ENCODE peak calls at places on chromosomes 12 and 14, in seven cellular contexts. D, T, K, W, L, Y and V are unnamed samples.

GRCh38 chr14:63050694-63051093 is 5.4 kb upstream of the KCNH5 start:
- DNase-seq in T (no peak), L (no peak), D (no peak), W (no peak), K (no peak), Y (no peak), V (no peak)

GRCh38 chr12:8154526-8154925 is 2.3 kb upstream of the ZNF705A start:
- DNase-seq in D (no peak), T (no peak), L (no peak), Y (peak; percentile 43), W (no peak), K (no peak), V (no peak)

GRCh38 chr12:21551811-21552469 is 25.8 kb downstream of the SPX start:
- DNase-seq in Y (no peak), T (no peak), D (no peak), W (no peak), L (no peak), K (no peak), V (no peak)

GRCh38 chr12:53217930-53218307 is 10.9 kb upstream of the ITGB7 start:
- DNase-seq in D (no peak), L (no peak), Y (no peak), W (no peak), T (peak; percentile 20), K (no peak), V (no peak)

GRCh38 chr12:53222170-53223005 is 9.6 kb downstream of the RARG start:
- DNase-seq in K (no peak), W (no peak), D (no peak), Y (no peak), T (no peak), L (no peak), V (no peak)

GRCh38 chr12:87317302-87317701 is 711.9 kb downstream of the C12orf50 start:
- DNase-seq in D (no peak), Y (no peak), T (peak; percentile 29), L (no peak), W (no peak), K (no peak), V (no peak)

GRCh38 chr14:22185191-22185590 is 403.8 kb downstream of the DAD1 start:
- DNase-seq in K (no peak), Y (no peak), W (no peak), L (no peak), D (peak; percentile 41), T (peak; percentile 76), V (no peak)

GRCh38 chr14:62077676-62078261 is 315.5 kb downstream of the SNAPC1 start:
- DNase-seq in K (no peak), W (no peak), L (no peak), Y (no peak), D (no peak), T (no peak), V (no peak)

GRCh38 chr14:49306152-49306751 is 279.9 kb downstream of the RPS29 start:
- DNase-seq in K (peak; percentile 17), L (no peak), W (no peak), T (no peak), Y (no peak), D (peak; percentile 16), V (no peak)

GRCh38 chr12:75812341-75813018 is 219.1 kb downstream of the PHLDA1 start:
- DNase-seq in L (no peak), T (no peak), K (peak; percentile 45), Y (peak; percentile 71), W (no peak), D (peak; percentile 89), V (no peak)

GRCh38 chr12:90510948-90511347 is 444.0 kb downstream of the CCER1 start:
- DNase-seq in D (peak; percentile 38), W (no peak), T (peak; percentile 5), K (no peak), Y (peak; percentile 11), L (no peak), V (no peak)

GRCh38 chr12:126706300-126706699 is 1560.7 kb upstream of the TMEM132C start:
- DNase-seq in Y (no peak), T (no peak), L (no peak), W (no peak), D (no peak), K (no peak), V (no peak)

GRCh38 chr14:71399057-71399487 is 491.8 kb downstream of the PCNX1 start:
- DNase-seq in K (no peak), Y (no peak), L (no peak), T (no peak), W (no peak), D (no peak), V (no peak)

GRCh38 chr12:12008232-12008850 is 62.4 kb upstream of the BCL2L14 start:
- DNase-seq in Y (no peak), L (no peak), W (no peak), D (no peak), T (no peak), K (no peak), V (no peak)

GRCh38 chr14:101972126-101972785 is 7.9 kb downstream of the DYNC1H1 start:
- DNase-seq in Y (peak; percentile 98), T (peak; percentile 100), K (peak; percentile 99), L (no peak), W (no peak), D (peak; percentile 99), V (peak; percentile 92)

GRCh38 chr14:26398616-26399015 is 199.2 kb downstream of the NOVA1 start:
- DNase-seq in K (no peak), D (no peak), W (no peak), Y (no peak), L (no peak), T (no peak), V (no peak)

GRCh38 chr12:79233341-79233761 is 368.8 kb downstream of the SYT1 start:
- DNase-seq in L (no peak), T (no peak), Y (no peak), D (no peak), W (no peak), K (no peak), V (no peak)

GRCh38 chr14:45140661-45141187 is 5.0 kb downstream of the FANCM start:
- DNase-seq in D (no peak), K (no peak), Y (no peak), T (no peak), W (no peak), L (no peak), V (no peak)

GRCh38 chr12:108689314-108690190 is 41.8 kb downstream of the CORO1C start:
- DNase-seq in K (no peak), L (no peak), Y (no peak), D (peak; percentile 70), W (no peak), T (no peak), V (no peak)

GRCh38 chr14:53042480-53042879 is 91.6 kb upstream of the FERMT2 start:
- DNase-seq in K (no peak), W (no peak), D (peak; percentile 26), Y (no peak), L (no peak), T (peak; percentile 80), V (no peak)

GRCh38 chr12:29160230-29160629 is 11.2 kb downstream of the FAR2 start:
- DNase-seq in W (no peak), D (no peak), L (no peak), T (no peak), K (no peak), Y (no peak), V (no peak)

GRCh38 chr12:49598527-49598926 is 6.9 kb downstream of the FAM186B start:
- DNase-seq in T (no peak), Y (no peak), L (no peak), K (no peak), W (no peak), D (no peak), V (no peak)
- TF ChIP-seq CTCF in T (no peak), Y (no peak), L (no peak), K (no peak), W (no peak), D (no peak), V (no peak)

GRCh38 chr14:20698018-20698329 is 9.4 kb downstream of the ANG start:
- DNase-seq in K (no peak), W (no peak), L (no peak), Y (no peak), T (no peak), D (no peak), V (no peak)
- TF ChIP-seq CTCF in K (peak; percentile 31), W (no peak), L (no peak), Y (no peak), T (no peak), D (no peak), V (no peak)

DNA sequence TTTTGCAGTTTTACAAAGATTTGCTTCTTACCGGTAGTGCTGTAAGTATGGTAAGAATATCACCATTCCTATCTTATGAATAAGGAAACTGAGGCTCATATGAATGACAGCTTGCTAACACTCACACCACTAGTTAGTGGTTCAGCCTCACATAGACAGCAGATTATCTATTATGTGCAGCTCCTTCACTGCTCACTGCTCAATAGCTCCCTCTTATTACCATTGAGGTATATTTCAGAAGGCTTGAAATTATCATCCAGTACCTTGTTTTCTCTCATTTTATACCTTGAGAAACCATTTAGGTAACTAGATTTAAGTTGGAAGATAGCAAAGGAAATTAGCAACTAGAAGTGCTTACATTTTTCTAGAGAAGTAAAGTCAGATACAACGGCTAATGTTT is 15.5 kb downstream of the RIC8B start:
- DNase-seq in D (no peak), K (no peak), W (no peak), T (no peak), Y (no peak), L (no peak), V (no peak)
- TF ChIP-seq CTCF in D (peak; percentile 12), K (no peak), W (no peak), T (peak; percentile 29), Y (peak; percentile 10), L (peak; percentile 30), V (peak; percentile 10)

GRCh38 chr12:54723653-54724256 is 75.6 kb upstream of the DCD start:
- DNase-seq in L (no peak), W (no peak), T (peak; percentile 9), Y (no peak), K (no peak), D (no peak), V (no peak)
- TF ChIP-seq CTCF in L (peak; percentile 57), W (no peak), T (peak; percentile 74), Y (peak; percentile 67), K (peak; percentile 80), D (peak; percentile 66), V (peak; percentile 49)

GRCh38 chr12:98893126-98893525 is 248.0 kb downstream of the APAF1 start:
- DNase-seq in Y (no peak), K (no peak), T (no peak), W (no peak), L (no peak), D (no peak), V (no peak)
- TF ChIP-seq CTCF in Y (no peak), K (no peak), T (no peak), W (no peak), L (no peak), D (no peak), V (no peak)

DNA sequence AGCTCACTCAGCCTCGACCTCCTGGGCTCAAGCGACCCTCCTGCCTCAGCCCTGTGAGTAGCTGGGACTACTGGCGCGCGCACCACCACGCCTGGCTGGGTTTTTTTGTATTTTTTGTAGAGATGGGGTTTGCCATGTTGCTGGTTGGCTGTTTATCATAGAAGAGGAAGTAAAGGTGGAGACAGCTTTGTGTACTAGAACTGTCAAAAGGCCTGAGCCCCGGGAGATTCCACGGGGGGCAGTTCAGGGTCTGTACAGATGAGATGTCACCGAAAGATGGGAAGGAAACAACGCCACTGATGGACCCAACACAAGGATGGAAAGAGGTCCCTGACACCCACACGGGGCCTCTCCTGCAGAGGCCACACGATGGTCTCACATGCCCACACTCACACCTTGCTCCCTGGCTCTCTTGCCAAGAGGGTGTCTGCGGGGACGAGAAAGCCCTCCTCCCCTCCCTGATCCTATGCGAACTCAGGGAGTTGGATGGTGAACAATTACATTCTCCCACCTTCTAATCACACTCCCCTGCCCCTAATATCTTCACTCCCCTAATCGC is 66.6 kb downstream of the KDM2B start:
- DNase-seq in Y (no peak), K (no peak), D (no peak), L (no peak), T (no peak), W (no peak), V (no peak)
- TF ChIP-seq CTCF in Y (no peak), K (no peak), D (no peak), L (no peak), T (no peak), W (no peak), V (no peak)